ENCODE peak calls at places on chromosomes 5 and 9, in seven cellular contexts. V is ovary, T is epithelial cell of prostate, H is suprapubic skin, P is A549, X is HCT116, K is tibial nerve. U is an unnamed sample.

GRCh38 chr5:169299651-169300467 is 1.1 kb downstream of the SLIT3 start:
- DNase-seq in V (peak), P (peak), X (no peak), K (no peak), H (no peak), T (no peak), U (no peak)

GRCh38 chr5:160438316-160439204 is 16.9 kb downstream of the PTTG1 start:
- DNase-seq in V (no peak), T (peak), P (peak), X (peak), H (no peak), K (no peak), U (peak)

GRCh38 chr5:93151121-93151520 is 429.9 kb downstream of the NR2F1-AS1 start:
- DNase-seq in X (no peak), P (no peak), H (no peak), K (no peak), V (no peak), T (no peak), U (no peak)

GRCh38 chr9:14924821-14925220 is 14.6 kb upstream of the FREM1 start:
- DNase-seq in P (no peak), X (no peak), K (no peak), V (no peak), H (no peak), T (no peak), U (no peak)

GRCh38 chr9:31629292-31629691 is 755.2 kb upstream of the ACO1 start:
- DNase-seq in X (no peak), H (no peak), K (no peak), T (no peak), V (no peak), P (no peak), U (no peak)

GRCh38 chr5:160133071-160133917 is 14.0 kb upstream of the PWWP2A start:
- DNase-seq in T (no peak), P (no peak), V (peak), X (no peak), K (peak), H (no peak), U (peak)

GRCh38 chr9:78021692-78022091 is 9.9 kb downstream of the GNAQ start:
- DNase-seq in X (no peak), K (no peak), V (no peak), T (no peak), P (no peak), H (no peak), U (no peak)

GRCh38 chr5:16453609-16454008 is 12.0 kb downstream of the ZNF622 start:
- DNase-seq in T (no peak), P (no peak), X (no peak), V (no peak), K (no peak), H (no peak), U (no peak)

GRCh38 chr5:88889165-88890069 is 6.4 kb upstream of the MEF2C start:
- DNase-seq in V (peak), P (no peak), T (no peak), K (peak), H (peak), X (no peak), U (peak)

GRCh38 chr5:88190106-88190834 is 78.4 kb downstream of the TMEM161B start:
- DNase-seq in V (no peak), T (peak), H (no peak), P (no peak), K (no peak), X (no peak), U (no peak)

GRCh38 chr5:79436224-79436623 is 77.7 kb downstream of the HOMER1 start:
- DNase-seq in H (no peak), T (peak), X (no peak), P (no peak), K (no peak), V (no peak), U (no peak)

GRCh38 chr9:89892920-89893319 is 288.1 kb downstream of the GADD45G start:
- DNase-seq in X (no peak), P (no peak), K (no peak), T (no peak), H (peak), V (no peak), U (no peak)

GRCh38 chr9:89890326-89890980 is 285.6 kb downstream of the GADD45G start:
- DNase-seq in V (no peak), H (peak), T (no peak), P (no peak), K (no peak), X (no peak), U (no peak)

GRCh38 chr9:89891221-89892052 is 286.6 kb downstream of the GADD45G start:
- DNase-seq in K (peak), V (peak), T (no peak), X (no peak), P (no peak), H (peak), U (no peak)

GRCh38 chr9:89893886-89894285 is 289.1 kb downstream of the GADD45G start:
- DNase-seq in X (no peak), P (no peak), H (no peak), K (no peak), T (no peak), V (no peak), U (no peak)

GRCh38 chr9:89892053-89892419 is 287.2 kb downstream of the GADD45G start:
- DNase-seq in P (no peak), X (no peak), T (no peak), V (no peak), K (no peak), H (no peak), U (no peak)
- H3K27ac ChIP-seq in P (no peak), X (no peak), T (no peak), V (peak), K (peak), H (peak), U (no peak)

GRCh38 chr9:136074706-136075105 is 20.4 kb downstream of the NACC2 start:
- DNase-seq in T (no peak), K (no peak), P (no peak), H (no peak), X (no peak), V (peak), U (no peak)

GRCh38 chr9:136078025-136078424 is 17.1 kb downstream of the NACC2 start:
- DNase-seq in X (no peak), K (no peak), T (no peak), H (no peak), P (no peak), V (peak), U (no peak)

GRCh38 chr9:136077491-136077890 is 17.6 kb downstream of the NACC2 start:
- DNase-seq in H (no peak), P (no peak), V (peak), X (no peak), T (no peak), K (no peak), U (no peak)

GRCh38 chr9:136075134-136075841 is 19.8 kb downstream of the NACC2 start:
- DNase-seq in V (peak), T (no peak), X (no peak), P (no peak), K (no peak), H (no peak), U (no peak)

DNA sequence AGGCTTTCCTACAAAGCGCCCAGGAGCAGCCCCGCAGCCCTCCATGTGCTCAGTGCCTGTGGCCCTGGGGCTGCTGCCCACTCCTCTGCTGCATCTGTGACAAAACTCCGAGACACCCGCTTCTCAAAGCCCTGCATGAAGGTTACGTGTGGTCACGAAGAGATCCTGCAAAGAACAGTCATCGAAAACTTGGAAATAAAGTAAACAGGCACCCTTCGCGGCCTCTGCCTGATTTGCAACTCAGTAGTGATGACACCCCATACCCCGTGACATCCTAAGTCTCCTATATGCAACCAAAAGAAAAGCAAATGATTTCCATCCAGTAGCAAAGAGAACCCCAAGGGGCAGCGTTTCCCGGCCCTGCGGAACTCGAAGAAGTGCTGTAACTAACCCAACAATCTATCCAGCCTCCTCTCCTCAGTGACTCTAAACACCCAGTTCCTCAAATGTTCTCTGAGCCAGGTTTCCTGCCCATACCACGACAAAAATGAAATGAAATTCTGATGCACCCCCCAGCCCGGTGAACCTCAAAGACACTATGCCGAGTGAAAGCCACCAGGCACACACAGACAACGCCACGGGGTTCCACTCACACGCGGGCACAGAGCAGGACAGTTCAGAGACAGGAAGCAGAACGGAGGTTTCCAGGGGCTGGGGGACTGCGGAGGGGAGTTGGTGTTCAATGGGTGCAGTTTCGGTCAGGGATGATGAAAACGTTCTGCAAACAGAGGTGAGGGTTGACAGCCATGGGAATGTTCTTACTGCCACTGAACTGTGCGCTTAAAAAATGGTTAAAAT is 19.0 kb downstream of the NACC2 start:
- DNase-seq in T (no peak), K (no peak), H (no peak), P (no peak), V (peak), X (no peak), U (no peak)
- H3K27ac ChIP-seq in T (no peak), K (no peak), H (no peak), P (no peak), V (no peak), X (no peak), U (no peak)

GRCh38 chr5:155455791-155456514 is 442.4 kb downstream of the KIF4B start:
- DNase-seq in K (no peak), T (no peak), H (no peak), V (no peak), P (no peak), X (no peak), U (no peak)

GRCh38 chr5:155460501-155460931 is 447.0 kb downstream of the KIF4B start:
- DNase-seq in P (no peak), X (no peak), V (no peak), T (no peak), K (no peak), H (no peak), U (no peak)

GRCh38 chr5:155459889-155460500 is 446.4 kb downstream of the KIF4B start:
- DNase-seq in T (no peak), P (no peak), V (no peak), H (no peak), K (no peak), X (no peak), U (no peak)
- H3K27ac ChIP-seq in T (no peak), P (no peak), V (no peak), H (no peak), K (no peak), X (no peak), U (no peak)

DNA sequence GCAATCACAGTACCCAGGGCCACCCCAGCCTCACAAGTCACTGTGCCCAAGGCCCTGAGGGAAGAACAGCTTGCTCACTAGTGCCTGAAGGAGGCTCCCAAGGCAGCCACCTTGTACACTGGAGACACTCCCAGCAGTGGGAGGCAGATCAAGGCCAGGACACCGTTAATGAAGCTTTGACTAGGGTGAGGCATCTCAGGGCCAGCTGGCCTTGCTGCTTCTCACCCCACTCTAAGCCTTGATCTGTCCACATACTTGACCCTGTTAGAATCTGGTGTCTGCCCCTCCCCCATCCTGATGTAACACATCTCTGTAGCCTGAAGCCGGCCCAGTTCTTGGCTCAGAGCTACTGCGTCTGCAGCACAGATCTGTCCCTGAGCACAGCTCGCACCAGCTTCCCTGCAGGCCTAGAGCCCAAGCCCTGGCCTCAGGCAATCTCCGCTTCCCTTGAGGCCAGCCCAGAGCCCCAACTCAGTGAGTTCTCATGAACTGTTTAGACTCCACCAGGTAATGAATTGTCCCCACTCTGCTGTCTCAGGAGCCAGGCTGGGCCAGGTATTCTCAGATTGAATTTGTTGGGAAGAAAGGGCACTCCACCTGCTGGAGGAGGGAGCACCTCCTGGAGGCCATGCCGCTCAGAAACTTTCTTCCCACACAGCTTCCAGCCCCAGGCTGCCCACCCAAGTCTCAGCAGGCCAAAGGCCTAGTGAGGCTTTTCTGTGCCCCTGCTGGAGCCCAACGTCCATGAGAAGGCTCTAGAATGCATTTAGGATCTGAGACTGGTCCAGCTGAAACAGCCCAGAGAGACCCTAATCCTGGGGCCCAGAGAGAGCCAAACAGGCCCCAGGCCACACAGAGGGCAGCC is 13.4 kb upstream of the JADE2 start:
- DNase-seq in H (peak), K (peak), V (peak), P (no peak), X (no peak), T (no peak), U (no peak)
- H3K27ac ChIP-seq in H (peak), K (peak), V (peak), P (peak), X (peak), T (peak), U (no peak)

DNA sequence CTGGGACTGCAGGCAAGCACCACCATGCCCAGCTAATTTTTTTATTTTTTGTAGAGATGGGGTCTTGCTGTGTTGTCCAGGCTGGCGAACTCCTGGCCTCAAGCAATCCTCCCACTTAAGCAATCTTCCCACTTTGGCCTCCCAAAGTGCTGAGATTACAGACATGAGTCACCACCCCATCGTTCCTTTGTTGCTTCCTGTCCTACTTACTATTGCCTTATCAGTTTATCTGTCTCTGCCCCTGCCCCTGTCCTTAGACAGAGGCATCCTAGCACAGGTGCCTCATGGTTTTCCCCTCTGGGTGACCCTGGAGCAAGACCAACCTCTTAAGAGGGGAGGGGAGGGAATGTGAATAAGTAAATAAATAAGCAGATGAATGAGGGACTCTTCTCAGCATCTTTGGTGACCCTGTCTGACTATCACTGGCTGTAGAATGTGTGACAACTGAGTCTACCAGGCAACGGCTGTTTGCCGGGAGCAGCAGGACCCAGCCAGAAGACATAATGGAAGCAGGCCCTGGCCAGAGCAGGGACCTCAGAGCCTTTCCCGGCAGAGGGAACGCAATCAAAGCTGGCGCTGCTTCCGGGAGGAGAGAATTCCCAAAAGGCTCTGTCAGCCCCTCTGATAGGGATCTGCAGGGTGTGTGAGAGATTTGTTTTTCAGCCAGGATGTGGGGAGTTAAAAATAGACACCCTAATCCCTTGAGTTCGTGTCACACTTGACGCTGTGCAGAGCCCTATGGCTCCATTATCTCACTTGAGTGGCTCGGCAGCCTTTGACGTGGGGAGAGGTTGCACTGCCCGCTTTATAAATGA is 43.8 kb upstream of the DAB2IP start:
- DNase-seq in P (no peak), X (peak), T (no peak), V (no peak), K (no peak), H (no peak), U (no peak)
- H3K27ac ChIP-seq in P (peak), X (peak), T (no peak), V (no peak), K (no peak), H (no peak), U (peak)

GRCh38 chr9:2065704-2066103 is 50.6 kb downstream of the SMARCA2 start:
- DNase-seq in H (no peak), T (no peak), P (no peak), V (no peak), X (no peak), K (no peak), U (no peak)

GRCh38 chr9:2066312-2067273 is 51.4 kb downstream of the SMARCA2 start:
- DNase-seq in V (no peak), H (no peak), P (no peak), X (no peak), T (no peak), K (no peak), U (no peak)
- H3K27ac ChIP-seq in V (no peak), H (no peak), P (no peak), X (no peak), T (no peak), K (no peak), U (no peak)

DNA sequence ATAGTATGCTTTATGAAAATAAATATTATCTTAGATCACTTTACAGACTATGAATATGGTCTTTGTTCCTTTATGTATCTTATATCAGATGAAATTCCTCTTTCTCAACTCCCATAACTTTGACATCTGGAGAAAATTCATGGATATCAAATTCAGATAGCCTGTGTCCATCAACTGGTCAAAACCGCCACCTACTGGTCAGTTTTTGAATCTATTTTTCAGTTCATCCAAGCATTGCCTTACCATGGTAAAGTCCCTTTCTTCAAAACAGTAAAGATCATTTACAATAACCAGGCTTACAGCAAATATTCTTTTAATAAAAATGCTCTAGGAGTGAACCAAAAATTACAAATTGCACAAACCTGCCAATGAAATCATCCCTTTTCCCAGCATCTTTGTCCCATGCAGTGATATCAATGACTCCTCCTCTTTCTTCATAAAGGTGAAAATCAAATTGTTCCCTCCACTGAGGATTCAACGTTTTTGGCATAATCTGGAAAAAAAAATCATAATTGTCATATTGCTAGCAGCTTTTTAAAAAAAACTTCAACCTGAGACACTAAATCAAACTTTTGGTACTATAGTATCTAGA is 290.5 kb downstream of the SLF1 start:
- DNase-seq in H (no peak), K (no peak), P (peak), T (no peak), X (peak), V (no peak), U (no peak)
- H3K27ac ChIP-seq in H (no peak), K (no peak), P (no peak), T (no peak), X (no peak), V (no peak), U (no peak)

GRCh38 chr5:150601774-150602345 is 38.6 kb upstream of the SYNPO start:
- DNase-seq in X (no peak), V (no peak), P (no peak), H (no peak), K (no peak), T (no peak), U (no peak)
- H3K27ac ChIP-seq in X (no peak), V (peak), P (no peak), H (no peak), K (peak), T (no peak), U (no peak)